ENCODE peak calls at places on chromosomes 11 and 22, in four cellular contexts. One of them, this sample, is unnamed.

GRCh38 chr11:91859666-91860065 is 365.0 kb upstream of the FAT3 start:
- DNase-seq in K562: no peak
- DNase-seq in GM12878: no peak
- DNase-seq in WTC11: no peak
- DNase-seq in this sample: no peak

GRCh38 chr22:30610299-30610698 is 3.3 kb downstream of the TCN2 start:
- DNase-seq in K562: no peak
- DNase-seq in WTC11: no peak
- DNase-seq in GM12878: no peak
- DNase-seq in this sample: no peak

GRCh38 chr11:10590516-10590915 is 22.1 kb upstream of the LYVE1 start:
- DNase-seq in K562: no peak
- DNase-seq in WTC11: no peak
- DNase-seq in GM12878: no peak
- DNase-seq in this sample: no peak

GRCh38 chr22:39362932-39363331 is 13.1 kb downstream of the SYNGR1 start:
- DNase-seq in WTC11: no peak
- DNase-seq in K562: no peak
- DNase-seq in GM12878: no peak
- DNase-seq in this sample: no peak

GRCh38 chr11:2399488-2400068 is 972 bp upstream of the TSSC4 start:
- DNase-seq in WTC11: no peak
- DNase-seq in GM12878: no peak
- DNase-seq in K562: no peak
- DNase-seq in this sample: no peak

GRCh38 chr22:46929046-46929688 is 166.7 kb downstream of the TBC1D22A start:
- DNase-seq in WTC11: no peak
- DNase-seq in K562: no peak
- DNase-seq in GM12878: no peak
- DNase-seq in this sample: no peak

GRCh38 chr22:41779889-41780505 is 20.5 kb upstream of the CCDC134 start:
- DNase-seq in K562: no peak
- DNase-seq in GM12878: no peak
- DNase-seq in WTC11: no peak
- DNase-seq in this sample: no peak

GRCh38 chr11:120589376-120589775 is 77.8 kb downstream of the GRIK4 start:
- DNase-seq in K562: no peak
- DNase-seq in GM12878: no peak
- DNase-seq in WTC11: peak; percentile 10
- DNase-seq in this sample: no peak

GRCh38 chr22:24523873-24524272 is 28.7 kb downstream of the UPB1 start:
- DNase-seq in GM12878: no peak
- DNase-seq in K562: no peak
- DNase-seq in WTC11: no peak
- DNase-seq in this sample: no peak

GRCh38 chr11:67273260-67273990 is 7.2 kb downstream of the GRK2 start:
- DNase-seq in GM12878: no peak
- DNase-seq in WTC11: peak; percentile 11
- DNase-seq in K562: no peak
- DNase-seq in this sample: no peak

GRCh38 chr22:19942886-19943664 is 1.5 kb upstream of the TXNRD2 start:
- DNase-seq in GM12878: no peak
- DNase-seq in WTC11: no peak
- DNase-seq in K562: no peak
- DNase-seq in this sample: peak; percentile 64

GRCh38 chr11:17734418-17734911 is at the start of gene KCNC1:
- DNase-seq in WTC11: peak; percentile 62
- DNase-seq in K562: peak; percentile 48
- DNase-seq in GM12878: no peak
- DNase-seq in this sample: no peak

DNA sequence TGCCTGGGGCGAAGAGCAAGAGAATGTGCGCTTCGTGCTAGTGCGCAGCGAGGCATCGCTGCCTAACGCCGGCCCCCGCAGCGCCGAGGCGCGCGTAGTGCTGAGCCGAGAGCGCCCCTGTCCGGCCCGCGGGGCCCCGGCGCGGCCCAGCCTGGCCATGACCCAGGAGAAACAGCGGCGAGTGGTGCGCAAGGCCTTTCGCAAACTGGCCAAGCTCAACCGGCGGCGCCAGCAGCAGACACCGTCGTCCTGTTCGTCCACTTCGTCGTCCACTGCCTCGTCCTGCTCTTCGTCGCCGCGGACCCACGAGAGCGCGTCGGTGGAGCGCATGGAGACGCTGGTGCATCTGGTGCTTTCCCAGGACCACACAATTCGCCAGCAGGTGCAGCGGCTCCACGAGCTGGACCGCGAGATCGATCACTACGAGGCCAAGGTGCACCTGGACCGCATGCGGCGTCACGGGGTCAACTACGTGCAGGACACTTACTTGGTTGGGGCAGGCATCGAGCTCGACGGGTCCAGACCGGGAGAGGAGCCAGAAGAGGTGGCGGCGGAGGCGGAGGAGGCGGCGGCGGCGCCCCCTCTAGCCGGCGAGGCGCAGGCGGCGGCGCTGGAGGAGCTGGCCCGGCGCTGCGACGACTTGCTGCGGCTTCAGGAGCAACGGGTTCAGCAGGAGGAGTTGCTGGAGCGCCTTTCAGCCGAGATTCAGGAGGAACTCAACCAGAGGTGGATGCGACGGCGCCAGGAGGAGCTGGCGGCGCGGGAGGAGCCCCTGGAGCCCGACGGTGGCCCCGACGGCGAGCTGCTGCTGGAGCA is 1.0 kb downstream of the RASSF10 start:
- DNase-seq in WTC11: peak; percentile 62
- DNase-seq in GM12878: no peak
- DNase-seq in K562: no peak
- DNase-seq in this sample: no peak
- TF ChIP-seq TCF7 in WTC11: peak; percentile 94
- TF ChIP-seq TCF7 in GM12878: no peak
- TF ChIP-seq TCF7 in K562: no peak
- TF ChIP-seq TCF7 in this sample: no peak

DNA sequence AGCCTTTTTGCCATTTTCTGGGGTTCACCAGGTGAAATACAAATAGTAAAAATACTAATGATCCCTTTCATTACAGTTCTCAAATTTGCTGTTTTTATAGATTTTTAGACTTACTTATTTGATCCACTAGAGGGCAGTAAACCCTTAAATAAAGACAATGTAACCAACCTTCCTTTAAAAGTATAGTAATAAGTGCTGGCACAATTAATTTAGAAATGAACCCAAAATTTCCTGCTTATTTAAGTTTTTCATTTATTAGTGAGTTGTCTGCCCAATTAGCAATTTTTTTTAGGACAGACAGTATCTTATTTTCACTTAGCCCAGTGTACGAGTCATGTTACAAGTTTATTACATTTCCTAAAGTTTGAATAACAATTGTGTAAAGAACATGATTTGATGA is 4.7 kb downstream of the DDIAS start:
- DNase-seq in K562: no peak
- DNase-seq in GM12878: no peak
- DNase-seq in WTC11: no peak
- DNase-seq in this sample: peak; percentile 26
- TF ChIP-seq TCF7 in K562: no peak
- TF ChIP-seq TCF7 in GM12878: no peak
- TF ChIP-seq TCF7 in WTC11: no peak
- TF ChIP-seq TCF7 in this sample: no peak

DNA sequence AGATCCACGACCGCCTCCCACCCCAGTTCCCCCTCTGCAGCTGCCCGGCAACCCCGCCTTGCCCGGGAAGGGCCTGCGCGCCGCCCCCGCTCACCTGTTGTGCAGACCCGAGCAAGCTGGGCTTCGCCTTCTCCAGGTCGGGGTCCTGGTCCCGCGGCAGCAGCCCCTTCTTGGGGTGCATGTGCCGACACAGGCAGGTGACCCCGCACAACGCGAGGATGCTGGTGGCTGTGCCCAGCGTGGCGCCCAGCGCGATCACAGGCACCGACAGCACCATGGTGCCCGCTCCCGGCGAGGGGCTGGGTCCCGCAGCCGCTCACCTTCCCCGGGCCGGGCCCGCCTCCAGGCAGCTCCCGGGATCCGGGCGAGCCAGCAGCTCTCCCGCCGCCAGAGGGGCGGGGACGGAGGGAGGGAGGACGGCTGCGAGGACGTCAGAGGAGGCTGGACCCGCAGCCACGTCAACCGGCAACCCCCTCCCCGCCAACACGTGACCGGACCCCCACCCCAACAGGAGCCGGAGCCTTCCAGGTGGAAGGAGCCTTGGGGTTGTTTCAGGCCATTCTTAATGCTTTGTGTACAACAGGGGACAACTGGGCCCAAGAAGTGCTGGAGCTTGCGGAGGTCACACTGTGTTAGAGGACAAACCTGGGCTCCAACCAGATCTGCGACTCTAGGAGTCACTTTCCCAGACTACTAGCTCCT is at the start of gene SYT13:
- DNase-seq in WTC11: peak; percentile 89
- DNase-seq in K562: no peak
- DNase-seq in GM12878: no peak
- DNase-seq in this sample: no peak
- TF ChIP-seq TCF7 in WTC11: no peak
- TF ChIP-seq TCF7 in K562: no peak
- TF ChIP-seq TCF7 in GM12878: no peak
- TF ChIP-seq TCF7 in this sample: no peak

DNA sequence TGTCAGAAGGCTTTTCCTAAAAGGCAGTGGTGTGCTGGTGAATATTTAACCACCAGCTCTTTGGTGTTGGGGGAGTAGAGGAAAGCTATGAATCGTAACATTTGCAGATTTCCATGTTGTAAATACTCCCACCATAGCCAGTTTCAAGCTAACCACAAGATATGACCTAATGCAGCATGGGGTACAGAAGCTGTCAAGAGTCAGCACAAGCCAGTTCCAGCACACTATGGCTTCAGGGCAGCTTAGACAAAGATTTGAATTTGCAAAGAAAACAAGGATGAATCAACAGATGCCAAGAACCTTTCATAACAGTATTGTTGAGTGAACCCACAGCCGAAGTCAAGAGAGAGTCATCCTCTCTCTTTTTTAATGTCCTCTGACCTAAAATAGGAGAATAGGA is 40.0 kb downstream of the COMMD9 start:
- DNase-seq in GM12878: no peak
- DNase-seq in K562: no peak
- DNase-seq in WTC11: no peak
- DNase-seq in this sample: no peak
- TF ChIP-seq TCF7 in GM12878: no peak
- TF ChIP-seq TCF7 in K562: no peak
- TF ChIP-seq TCF7 in WTC11: no peak
- TF ChIP-seq TCF7 in this sample: no peak

GRCh38 chr11:61815790-61816735 is 740 bp downstream of the FADS1 start:
- DNase-seq in GM12878: no peak
- DNase-seq in K562: peak; percentile 70
- DNase-seq in WTC11: peak; percentile 78
- DNase-seq in this sample: peak; percentile 64
- TF ChIP-seq TCF7 in GM12878: no peak
- TF ChIP-seq TCF7 in K562: no peak
- TF ChIP-seq TCF7 in WTC11: no peak
- TF ChIP-seq TCF7 in this sample: no peak

GRCh38 chr11:69497221-69497787 is 15.8 kb downstream of the LINC01488 start:
- DNase-seq in WTC11: no peak
- DNase-seq in GM12878: no peak
- DNase-seq in K562: no peak
- DNase-seq in this sample: peak; percentile 97
- TF ChIP-seq TCF7 in WTC11: no peak
- TF ChIP-seq TCF7 in GM12878: no peak
- TF ChIP-seq TCF7 in K562: no peak
- TF ChIP-seq TCF7 in this sample: peak; percentile 73

GRCh38 chr11:94322501-94322900 is 18.1 kb downstream of the IZUMO1R start:
- DNase-seq in GM12878: no peak
- DNase-seq in K562: no peak
- DNase-seq in WTC11: no peak
- DNase-seq in this sample: no peak
- TF ChIP-seq TCF7 in GM12878: no peak
- TF ChIP-seq TCF7 in K562: no peak
- TF ChIP-seq TCF7 in WTC11: no peak
- TF ChIP-seq TCF7 in this sample: no peak

GRCh38 chr11:134369656-134370525 is 38.1 kb downstream of the GLB1L2 start:
- DNase-seq in WTC11: no peak
- DNase-seq in GM12878: no peak
- DNase-seq in K562: no peak
- DNase-seq in this sample: no peak

GRCh38 chr11:134372536-134372935 is 39.5 kb downstream of the B3GAT1 start:
- DNase-seq in K562: no peak
- DNase-seq in GM12878: no peak
- DNase-seq in WTC11: no peak
- DNase-seq in this sample: no peak

GRCh38 chr11:134372961-134373360 is 39.1 kb downstream of the B3GAT1 start:
- DNase-seq in GM12878: no peak
- DNase-seq in K562: no peak
- DNase-seq in WTC11: no peak
- DNase-seq in this sample: no peak

GRCh38 chr11:134370526-134371435 is 39.0 kb downstream of the GLB1L2 start:
- DNase-seq in WTC11: no peak
- DNase-seq in GM12878: no peak
- DNase-seq in K562: no peak
- DNase-seq in this sample: no peak

GRCh38 chr11:134371436-134372185 is 39.8 kb downstream of the GLB1L2 start:
- DNase-seq in K562: no peak
- DNase-seq in GM12878: no peak
- DNase-seq in WTC11: no peak
- DNase-seq in this sample: no peak
- TF ChIP-seq TCF7 in K562: no peak
- TF ChIP-seq TCF7 in GM12878: no peak
- TF ChIP-seq TCF7 in WTC11: no peak
- TF ChIP-seq TCF7 in this sample: no peak